ENCODE peak calls at places on chromosome X, in four cellular contexts. Y is GM06990; U is tibial nerve; M is CD8-positive, alpha-beta memory T cell. J is an unnamed sample.

GRCh38 chrX:21528076-21528475 is 130.1 kb downstream of the KLHL34 start:
- DNase-seq in U (no peak), M (no peak), Y (no peak), J (no peak)

GRCh38 chrX:29634516-29634915 is 580.8 kb upstream of the MAGEB2 start:
- DNase-seq in M (no peak), Y (no peak), U (no peak), J (no peak)

GRCh38 chrX:85024562-85024961 is 20.9 kb downstream of the APOOL start:
- DNase-seq in Y (no peak), U (no peak), M (no peak), J (no peak)

GRCh38 chrX:38275615-38276014 is 51.7 kb downstream of the RPGR start:
- DNase-seq in U (no peak), Y (no peak), M (no peak), J (no peak)

GRCh38 chrX:44946771-44947170 is 73.8 kb downstream of the KDM6A start:
- DNase-seq in M (no peak), Y (no peak), U (no peak), J (no peak)

GRCh38 chrX:38045697-38046096 is 39.3 kb downstream of the SYTL5 start:
- DNase-seq in Y (no peak), U (no peak), M (no peak), J (no peak)

GRCh38 chrX:40012039-40012799 is 85.5 kb downstream of the BCOR start:
- DNase-seq in M (no peak), U (peak; percentile 24), Y (no peak), J (peak; percentile 47)

GRCh38 chrX:7263330-7263729 is 115.4 kb upstream of the PUDP start:
- DNase-seq in M (no peak), U (no peak), Y (no peak), J (no peak)

GRCh38 chrX:111095974-111096870 is at the start of gene PAK3:
- DNase-seq in M (peak; percentile 38), Y (no peak), U (peak; percentile 25), J (peak; percentile 22)

GRCh38 chrX:1484638-1485019 is 31.9 kb upstream of the ASMTL start:
- DNase-seq in U (no peak), M (no peak), Y (peak; percentile 58), J (no peak)

GRCh38 chrX:69034451-69034850 is 130.8 kb downstream of the PJA1 start:
- DNase-seq in Y (no peak), U (no peak), M (no peak), J (no peak)

GRCh38 chrX:1679238-1679637 is 64.4 kb downstream of the ASMT start:
- DNase-seq in Y (no peak), M (no peak), U (no peak), J (no peak)

DNA sequence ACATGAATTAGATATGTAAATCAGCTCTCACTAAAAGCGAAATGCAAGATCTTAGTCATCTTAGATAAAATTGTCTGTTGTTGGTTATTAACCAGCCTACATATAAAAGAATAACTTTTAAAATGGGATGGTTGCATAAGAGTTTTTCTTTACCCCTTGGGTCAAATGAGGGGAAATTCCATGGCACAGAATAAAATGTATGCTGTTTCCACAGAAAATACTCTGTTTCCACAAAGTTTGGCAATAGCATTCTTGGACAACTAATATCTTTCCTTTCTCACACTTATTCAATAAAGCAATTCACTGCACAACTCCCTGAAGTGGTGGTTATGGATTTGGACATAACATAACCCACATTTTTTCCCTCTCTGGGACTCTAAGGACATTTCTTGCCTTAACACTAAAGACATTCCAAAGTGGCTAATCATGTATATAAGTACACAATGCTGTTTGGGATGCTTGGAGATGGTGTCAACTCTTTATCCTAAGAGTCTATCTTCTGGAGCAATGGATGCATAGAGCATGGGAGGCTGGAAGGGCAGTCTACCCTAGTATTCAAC is 51.7 kb upstream of the GPM6B start:
- DNase-seq in Y (no peak), M (no peak), U (no peak), J (no peak)
- H3K36me3 ChIP-seq in Y (no peaks in the 10 kb centered on the region), M (no peaks in the 10 kb centered on the region), U (no peaks in the 10 kb centered on the region), J (no peaks in the 10 kb centered on the region)

GRCh38 chrX:153924149-153924861 is 1.8 kb downstream of the ARHGAP4 start:
- DNase-seq in Y (peak; percentile 33), U (no peak), M (peak; percentile 44), J (no peak)
- H3K4me3 ChIP-seq in Y (peak overlapping the region; percentile 79), U (no peak overlapping the region), M (peak overlapping the region; percentile 67), J (peak overlapping the region; percentile 4)

GRCh38 chrX:78118628-78119027 is 14.6 kb downstream of the PGK1 start:
- DNase-seq in U (no peak), M (no peak), Y (no peak), J (no peak)
- H3K36me3 ChIP-seq in U (peaks cover 71% of the 10 kb centered on the region), M (peaks cover 62% of the 10 kb centered on the region), Y (peaks cover 11% of the 10 kb centered on the region), J (peaks cover 14% of the 10 kb centered on the region)

GRCh38 chrX:136192839-136193414 is 45.6 kb downstream of the FHL1 start:
- DNase-seq in U (no peak), M (no peak), Y (no peak), J (no peak)

GRCh38 chrX:136196691-136197155 is 49.4 kb downstream of the FHL1 start:
- DNase-seq in M (no peak), U (no peak), Y (no peak), J (no peak)

GRCh38 chrX:136193771-136194170 is 46.4 kb downstream of the FHL1 start:
- DNase-seq in M (no peak), Y (no peak), U (no peak), J (no peak)

GRCh38 chrX:136195247-136195646 is 47.9 kb downstream of the FHL1 start:
- DNase-seq in M (no peak), U (no peak), Y (no peak), J (no peak)

GRCh38 chrX:136194546-136194945 is 47.2 kb downstream of the FHL1 start:
- DNase-seq in Y (no peak), U (no peak), M (no peak), J (no peak)
- H3K4me3 ChIP-seq in Y (no peak overlapping the region), U (no peak overlapping the region), M (no peak overlapping the region), J (no peak overlapping the region)

GRCh38 chrX:155880586-155881157 is 473 bp upstream of the VAMP7 start:
- DNase-seq in U (no peak), Y (no peak), M (peak; percentile 1), J (no peak)

GRCh38 chrX:155873203-155873602 is 7.9 kb upstream of the VAMP7 start:
- DNase-seq in M (no peak), U (no peak), Y (no peak), J (no peak)

GRCh38 chrX:155874571-155875244 is 6.4 kb upstream of the VAMP7 start:
- DNase-seq in U (no peak), Y (no peak), M (no peak), J (no peak)

GRCh38 chrX:155877288-155877687 is 3.9 kb upstream of the VAMP7 start:
- DNase-seq in U (no peak), M (no peak), Y (no peak), J (no peak)

DNA sequence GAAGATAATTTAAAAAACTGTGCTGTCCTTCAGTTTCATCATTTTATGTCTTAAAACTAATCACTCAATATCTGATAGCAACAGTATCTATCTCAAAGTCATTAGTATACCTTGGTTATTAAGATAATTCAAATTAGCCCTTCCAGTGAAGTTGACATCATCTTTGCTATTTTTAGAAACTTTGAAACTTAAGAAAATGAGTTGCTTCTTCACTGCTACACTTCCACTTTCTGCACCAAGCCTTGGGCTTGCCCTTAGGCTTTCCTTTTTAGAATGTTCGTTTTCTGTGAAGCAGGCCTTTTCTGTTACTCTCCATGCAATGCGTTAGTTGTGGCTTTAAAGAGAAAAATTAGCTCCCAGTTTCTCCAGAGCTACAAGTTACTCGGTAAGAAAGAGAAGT is 4.4 kb upstream of the VAMP7 start:
- DNase-seq in Y (peak; percentile 18), U (no peak), M (no peak), J (no peak)
- H3K36me3 ChIP-seq in Y (no peaks in the 10 kb centered on the region), U (no peaks in the 10 kb centered on the region), M (no peaks in the 10 kb centered on the region), J (no peaks in the 10 kb centered on the region)

J was measured in colonic mucosa.